ENCODE peak calls at places on chromosomes 11 and 22, in seven cellular contexts. One of them, this sample, is unnamed.

GRCh38 chr11:108873305-108873704 is 208.4 kb downstream of the DDX10 start:
- DNase-seq in activated CD4-positive, CD25-positive, alpha-beta regulatory T cell treated with anti-CD3 and anti-CD28 coated beads, Interleukin-2, amount 50 U/mL, for 72 hours: no peak
- DNase-seq in activated CD4-positive, alpha-beta T cell treated with anti-CD3 and anti-CD28 coated beads, Interleukin-2, amount 50 U/mL, for 1 hour: no peak
- DNase-seq in stimulated activated CD8-positive, alpha-beta memory T cell treated with anti-CD3 and anti-CD28 coated beads, Interleukin-12 subunit alpha, Interleukin-12 subunit beta, amount 100 ng/mL, for 4 hours: no peak
- DNase-seq in glomerular endothelial cell: no peak
- DNase-seq in KBM-7: no peak
- DNase-seq in NCI-H1417: no peak
- DNase-seq in this sample: no peak

GRCh38 chr22:48103126-48103875 is 1340.9 kb downstream of the TBC1D22A start:
- DNase-seq in NCI-H1417: no peak
- DNase-seq in KBM-7: no peak
- DNase-seq in glomerular endothelial cell: no peak
- DNase-seq in stimulated activated CD8-positive, alpha-beta memory T cell treated with anti-CD3 and anti-CD28 coated beads, Interleukin-12 subunit alpha, Interleukin-12 subunit beta, amount 100 ng/mL, for 4 hours: no peak
- DNase-seq in activated CD4-positive, CD25-positive, alpha-beta regulatory T cell treated with anti-CD3 and anti-CD28 coated beads, Interleukin-2, amount 50 U/mL, for 72 hours: peak; percentile 23
- DNase-seq in activated CD4-positive, alpha-beta T cell treated with anti-CD3 and anti-CD28 coated beads, Interleukin-2, amount 50 U/mL, for 1 hour: no peak
- DNase-seq in this sample: no peak

GRCh38 chr22:46196268-46196667 is 45.9 kb downstream of the PPARA start:
- DNase-seq in activated CD4-positive, alpha-beta T cell treated with anti-CD3 and anti-CD28 coated beads, Interleukin-2, amount 50 U/mL, for 1 hour: no peak
- DNase-seq in activated CD4-positive, CD25-positive, alpha-beta regulatory T cell treated with anti-CD3 and anti-CD28 coated beads, Interleukin-2, amount 50 U/mL, for 72 hours: no peak
- DNase-seq in NCI-H1417: no peak
- DNase-seq in stimulated activated CD8-positive, alpha-beta memory T cell treated with anti-CD3 and anti-CD28 coated beads, Interleukin-12 subunit alpha, Interleukin-12 subunit beta, amount 100 ng/mL, for 4 hours: no peak
- DNase-seq in glomerular endothelial cell: no peak
- DNase-seq in KBM-7: no peak
- DNase-seq in this sample: no peak

GRCh38 chr11:82675838-82676237 is 57.8 kb downstream of the FAM181B start:
- DNase-seq in activated CD4-positive, CD25-positive, alpha-beta regulatory T cell treated with anti-CD3 and anti-CD28 coated beads, Interleukin-2, amount 50 U/mL, for 72 hours: no peak
- DNase-seq in NCI-H1417: no peak
- DNase-seq in glomerular endothelial cell: no peak
- DNase-seq in KBM-7: no peak
- DNase-seq in activated CD4-positive, alpha-beta T cell treated with anti-CD3 and anti-CD28 coated beads, Interleukin-2, amount 50 U/mL, for 1 hour: no peak
- DNase-seq in stimulated activated CD8-positive, alpha-beta memory T cell treated with anti-CD3 and anti-CD28 coated beads, Interleukin-12 subunit alpha, Interleukin-12 subunit beta, amount 100 ng/mL, for 4 hours: no peak
- DNase-seq in this sample: no peak

GRCh38 chr11:134293119-134294113 is 17.2 kb downstream of the GLB1L3 start:
- DNase-seq in glomerular endothelial cell: no peak
- DNase-seq in activated CD4-positive, alpha-beta T cell treated with anti-CD3 and anti-CD28 coated beads, Interleukin-2, amount 50 U/mL, for 1 hour: no peak
- DNase-seq in NCI-H1417: no peak
- DNase-seq in activated CD4-positive, CD25-positive, alpha-beta regulatory T cell treated with anti-CD3 and anti-CD28 coated beads, Interleukin-2, amount 50 U/mL, for 72 hours: no peak
- DNase-seq in stimulated activated CD8-positive, alpha-beta memory T cell treated with anti-CD3 and anti-CD28 coated beads, Interleukin-12 subunit alpha, Interleukin-12 subunit beta, amount 100 ng/mL, for 4 hours: no peak
- DNase-seq in KBM-7: no peak
- DNase-seq in this sample: no peak

GRCh38 chr11:132158091-132158490 is 787.7 kb downstream of the NTM start:
- DNase-seq in stimulated activated CD8-positive, alpha-beta memory T cell treated with anti-CD3 and anti-CD28 coated beads, Interleukin-12 subunit alpha, Interleukin-12 subunit beta, amount 100 ng/mL, for 4 hours: no peak
- DNase-seq in NCI-H1417: peak; percentile 58
- DNase-seq in activated CD4-positive, alpha-beta T cell treated with anti-CD3 and anti-CD28 coated beads, Interleukin-2, amount 50 U/mL, for 1 hour: no peak
- DNase-seq in glomerular endothelial cell: peak; percentile 5
- DNase-seq in KBM-7: peak; percentile 9
- DNase-seq in activated CD4-positive, CD25-positive, alpha-beta regulatory T cell treated with anti-CD3 and anti-CD28 coated beads, Interleukin-2, amount 50 U/mL, for 72 hours: no peak
- DNase-seq in this sample: no peak

GRCh38 chr11:75625970-75626691 is 42.7 kb downstream of the MAP6 start:
- DNase-seq in glomerular endothelial cell: no peak
- DNase-seq in activated CD4-positive, CD25-positive, alpha-beta regulatory T cell treated with anti-CD3 and anti-CD28 coated beads, Interleukin-2, amount 50 U/mL, for 72 hours: no peak
- DNase-seq in NCI-H1417: no peak
- DNase-seq in KBM-7: no peak
- DNase-seq in activated CD4-positive, alpha-beta T cell treated with anti-CD3 and anti-CD28 coated beads, Interleukin-2, amount 50 U/mL, for 1 hour: no peak
- DNase-seq in stimulated activated CD8-positive, alpha-beta memory T cell treated with anti-CD3 and anti-CD28 coated beads, Interleukin-12 subunit alpha, Interleukin-12 subunit beta, amount 100 ng/mL, for 4 hours: no peak
- DNase-seq in this sample: no peak

GRCh38 chr11:65899356-65900124 is 648 bp downstream of the FOSL1 start:
- DNase-seq in activated CD4-positive, CD25-positive, alpha-beta regulatory T cell treated with anti-CD3 and anti-CD28 coated beads, Interleukin-2, amount 50 U/mL, for 72 hours: peak; percentile 75
- DNase-seq in NCI-H1417: no peak
- DNase-seq in stimulated activated CD8-positive, alpha-beta memory T cell treated with anti-CD3 and anti-CD28 coated beads, Interleukin-12 subunit alpha, Interleukin-12 subunit beta, amount 100 ng/mL, for 4 hours: peak; percentile 67
- DNase-seq in activated CD4-positive, alpha-beta T cell treated with anti-CD3 and anti-CD28 coated beads, Interleukin-2, amount 50 U/mL, for 1 hour: peak; percentile 48
- DNase-seq in KBM-7: peak; percentile 74
- DNase-seq in glomerular endothelial cell: no peak
- DNase-seq in this sample: no peak

GRCh38 chr11:102332611-102332994 is 14.4 kb upstream of the BIRC2 start:
- DNase-seq in KBM-7: no peak
- DNase-seq in activated CD4-positive, alpha-beta T cell treated with anti-CD3 and anti-CD28 coated beads, Interleukin-2, amount 50 U/mL, for 1 hour: no peak
- DNase-seq in NCI-H1417: no peak
- DNase-seq in stimulated activated CD8-positive, alpha-beta memory T cell treated with anti-CD3 and anti-CD28 coated beads, Interleukin-12 subunit alpha, Interleukin-12 subunit beta, amount 100 ng/mL, for 4 hours: no peak
- DNase-seq in activated CD4-positive, CD25-positive, alpha-beta regulatory T cell treated with anti-CD3 and anti-CD28 coated beads, Interleukin-2, amount 50 U/mL, for 72 hours: no peak
- DNase-seq in glomerular endothelial cell: no peak
- DNase-seq in this sample: no peak

GRCh38 chr11:113538801-113539200 is 63.6 kb upstream of the DRD2 start:
- DNase-seq in activated CD4-positive, alpha-beta T cell treated with anti-CD3 and anti-CD28 coated beads, Interleukin-2, amount 50 U/mL, for 1 hour: no peak
- DNase-seq in stimulated activated CD8-positive, alpha-beta memory T cell treated with anti-CD3 and anti-CD28 coated beads, Interleukin-12 subunit alpha, Interleukin-12 subunit beta, amount 100 ng/mL, for 4 hours: no peak
- DNase-seq in glomerular endothelial cell: no peak
- DNase-seq in activated CD4-positive, CD25-positive, alpha-beta regulatory T cell treated with anti-CD3 and anti-CD28 coated beads, Interleukin-2, amount 50 U/mL, for 72 hours: no peak
- DNase-seq in NCI-H1417: no peak
- DNase-seq in KBM-7: no peak
- DNase-seq in this sample: no peak

GRCh38 chr11:37474889-37475288 is 876.9 kb upstream of the RAG2 start:
- DNase-seq in stimulated activated CD8-positive, alpha-beta memory T cell treated with anti-CD3 and anti-CD28 coated beads, Interleukin-12 subunit alpha, Interleukin-12 subunit beta, amount 100 ng/mL, for 4 hours: no peak
- DNase-seq in activated CD4-positive, CD25-positive, alpha-beta regulatory T cell treated with anti-CD3 and anti-CD28 coated beads, Interleukin-2, amount 50 U/mL, for 72 hours: no peak
- DNase-seq in NCI-H1417: no peak
- DNase-seq in glomerular endothelial cell: no peak
- DNase-seq in KBM-7: no peak
- DNase-seq in activated CD4-positive, alpha-beta T cell treated with anti-CD3 and anti-CD28 coated beads, Interleukin-2, amount 50 U/mL, for 1 hour: no peak
- DNase-seq in this sample: no peak

This sample was measured in dermis microvascular lymphatic vessel endothelial cell.